ENCODE peak calls at places on chromosomes 2 and 18, in four cellular contexts. G is cardiac fibroblast, U is endothelial cell of umbilical vein, Q is progenitor cell of endocrine pancreas. E is an unnamed sample.

GRCh38 chr2:17962874-17963273 is 84.4 kb downstream of the KCNS3 start:
- DNase-seq in G (no peak), U (no peak), Q (no peak), E (no peak)

GRCh38 chr2:16635796-16636699 is 29.6 kb downstream of the CYRIA start:
- DNase-seq in G (peak), U (no peak), Q (no peak), E (no peak)

GRCh38 chr2:198040820-198041219 is 236.4 kb downstream of the PLCL1 start:
- DNase-seq in G (no peak), U (no peak), Q (no peak), E (no peak)

GRCh38 chr2:201971516-201972228 is 62.0 kb upstream of the FZD7 start:
- DNase-seq in G (no peak), U (no peak), Q (no peak), E (peak)

GRCh38 chr2:111688501-111688900 is 195.5 kb downstream of the ANAPC1 start:
- DNase-seq in G (no peak), U (no peak), Q (no peak), E (no peak)

GRCh38 chr2:216533504-216534068 is 34.9 kb downstream of the RPL37A start:
- DNase-seq in G (no peak), U (no peak), Q (no peak), E (no peak)

GRCh38 chr2:170711774-170712652 is 3.1 kb upstream of the SP5 start:
- DNase-seq in G (no peak), U (no peak), Q (no peak), E (no peak)

GRCh38 chr2:72012886-72013574 is 134.6 kb downstream of the CYP26B1 start:
- DNase-seq in G (no peak), U (no peak), Q (no peak), E (no peak)

GRCh38 chr18:8849696-8850095 is 144.3 kb downstream of the MTCL1 start:
- DNase-seq in G (no peak), U (no peak), Q (no peak), E (no peak)

GRCh38 chr18:23227729-23228075 is 92.4 kb downstream of the CABLES1 start:
- DNase-seq in G (no peak), U (no peak), Q (no peak), E (no peak)

GRCh38 chr2:230268606-230269222 is 43.2 kb downstream of the SP140 start:
- DNase-seq in G (peak), U (no peak), Q (no peak), E (no peak)

GRCh38 chr2:224444011-224444410 is 42.1 kb upstream of the FAM124B start:
- DNase-seq in G (no peak), U (peak), Q (no peak), E (no peak)

GRCh38 chr2:202337133-202337532 is 39.0 kb upstream of the BMPR2 start:
- DNase-seq in G (peak), U (peak), Q (no peak), E (no peak)

GRCh38 chr2:216034065-216034464 is 20.7 kb upstream of the MREG start:
- DNase-seq in G (peak), U (peak), Q (peak), E (no peak)

GRCh38 chr2:236619910-236620612 is 50.4 kb downstream of the ACKR3 start:
- DNase-seq in G (no peak), U (no peak), Q (no peak), E (no peak)

GRCh38 chr2:54040685-54041084 is 69.9 kb upstream of the PSME4 start:
- DNase-seq in G (no peak), U (no peak), Q (no peak), E (no peak)

DNA sequence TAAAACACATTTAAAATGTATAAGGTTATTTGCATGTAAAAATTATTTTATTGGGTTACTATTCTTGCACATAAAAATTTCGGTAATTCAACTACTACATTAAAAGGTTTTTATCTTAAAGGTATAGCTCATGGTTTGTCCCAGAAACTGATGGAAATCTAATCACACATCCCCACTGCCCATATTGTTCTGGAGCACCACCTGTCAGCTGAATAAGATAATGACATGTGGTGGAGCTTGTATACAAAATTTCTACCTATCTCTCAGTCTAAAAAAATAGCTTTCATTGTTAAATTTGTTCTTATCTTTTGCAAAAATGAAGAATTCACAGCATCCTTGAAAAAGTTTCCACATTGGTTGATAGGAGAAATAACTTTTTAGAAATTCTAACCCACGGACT is 18.3 kb downstream of the ERBB4 start:
- DNase-seq in G (peak), U (peak), Q (no peak), E (no peak)
- TF ChIP-seq CTCF in G (peak), U (no peak), Q (peak), E (peak)

DNA sequence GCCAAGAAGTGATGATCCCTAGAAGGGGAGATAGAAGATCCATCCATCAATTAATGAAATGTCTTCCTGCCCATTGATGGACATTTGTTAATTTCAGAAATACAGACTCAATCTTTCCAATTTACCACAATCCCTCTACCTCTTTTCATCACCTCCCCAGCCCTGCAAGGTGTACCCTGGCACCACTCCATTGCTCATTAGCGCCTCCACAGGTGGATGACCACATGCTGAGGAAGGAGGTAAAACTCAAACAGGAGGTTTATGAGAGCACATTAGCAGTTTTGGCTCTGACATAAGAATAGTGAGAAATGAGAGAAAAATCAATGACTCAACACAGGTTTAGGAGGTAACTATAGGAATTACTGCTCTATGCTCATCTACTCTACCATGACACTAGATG is 208.0 kb downstream of the C1D start:
- DNase-seq in G (no peak), U (no peak), Q (no peak), E (no peak)
- TF ChIP-seq CTCF in G (no peak), U (no peak), Q (no peak), E (no peak)

GRCh38 chr2:68744517-68744916 is 9.9 kb downstream of the ARHGAP25 start:
- DNase-seq in G (no peak), U (no peak), Q (no peak), E (no peak)
- TF ChIP-seq CTCF in G (no peak), U (no peak), Q (no peak), E (no peak)

GRCh38 chr2:227325056-227325823 is at the start of gene MFF:
- DNase-seq in G (peak), U (peak), Q (peak), E (peak)
- TF ChIP-seq CTCF in G (peak), U (no peak), Q (peak), E (peak)

GRCh38 chr2:44348385-44348784 is 12.9 kb downstream of the PREPL start:
- DNase-seq in G (peak), U (no peak), Q (no peak), E (no peak)

DNA sequence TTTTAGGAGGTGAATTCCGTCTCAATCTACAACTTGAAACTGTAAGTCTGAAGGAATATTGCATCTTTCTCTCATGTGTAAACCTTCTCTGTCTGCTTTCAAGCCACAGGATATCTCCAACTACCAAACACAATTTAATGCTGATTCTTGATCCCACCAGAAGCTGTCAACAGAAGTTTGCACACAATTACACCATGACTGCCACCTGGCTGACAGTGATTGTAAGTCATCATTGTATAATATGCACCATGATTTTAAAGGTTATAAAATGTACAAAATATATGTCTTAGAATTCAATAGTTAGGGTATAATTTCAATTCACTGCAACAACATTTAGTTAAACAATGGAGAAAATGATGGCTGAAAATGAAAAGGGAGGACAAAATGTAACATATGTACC is 18.4 kb downstream of the PREPL start:
- DNase-seq in G (peak), U (peak), Q (no peak), E (no peak)
- TF ChIP-seq CTCF in G (peak), U (no peak), Q (peak), E (no peak)

E was measured in AG09319.